ENCODE peak calls at places on chromosomes 6 and 20, in four cellular contexts. T, K, Q and R are unnamed samples.

GRCh38 chr6:132179955-132180354 is 221.3 kb downstream of the MOXD1 start:
- DNase-seq in T (no peak), K (no peak), Q (no peak), R (no peak)

GRCh38 chr6:52164319-52165094 is 21.7 kb upstream of the IL17A start:
- DNase-seq in K (no peak), Q (no peak), T (no peak), R (no peak)

GRCh38 chr6:1624071-1624847 is 14.5 kb downstream of the FOXC1 start:
- DNase-seq in T (peak), Q (no peak), K (no peak), R (peak)

GRCh38 chr6:16316741-16317251 is 78.4 kb downstream of the GMPR start:
- DNase-seq in T (peak), Q (no peak), K (no peak), R (no peak)

GRCh38 chr6:7532232-7532631 is 9.2 kb upstream of the DSP start:
- DNase-seq in K (peak), Q (no peak), T (no peak), R (no peak)

GRCh38 chr6:20952605-20953004 is 418.3 kb downstream of the CDKAL1 start:
- DNase-seq in K (no peak), T (peak), Q (no peak), R (no peak)

GRCh38 chr20:63273180-63273579 is 567 bp downstream of the ARFGAP1 start:
- DNase-seq in Q (no peak), T (peak), K (no peak), R (no peak)

GRCh38 chr20:1375515-1375914 is 17.3 kb downstream of the FKBP1A start:
- DNase-seq in K (no peak), T (peak), Q (no peak), R (no peak)

GRCh38 chr6:147651249-147652063 is 143.0 kb downstream of the SAMD5 start:
- DNase-seq in K (no peak), Q (peak), T (peak), R (no peak)

GRCh38 chr20:2599265-2600060 is 53.0 kb upstream of the NOP56 start:
- DNase-seq in Q (no peak), K (no peak), T (no peak), R (no peak)

GRCh38 chr20:15515706-15516105 is 1057.5 kb downstream of the KIF16B start:
- DNase-seq in K (no peak), Q (no peak), T (no peak), R (no peak)

GRCh38 chr6:18110160-18110559 is 12.3 kb downstream of the NHLRC1 start:
- DNase-seq in Q (no peak), K (no peak), T (no peak), R (no peak)

GRCh38 chr20:50331469-50332251 is 141.0 kb downstream of the CEBPB start:
- DNase-seq in K (no peak), T (no peak), Q (no peak), R (no peak)

GRCh38 chr6:10391299-10391630 is 23.6 kb downstream of the TFAP2A start:
- DNase-seq in Q (no peak), T (no peak), K (no peak), R (no peak)

GRCh38 chr6:111566873-111567517 is 38.7 kb downstream of the TRAF3IP2 start:
- DNase-seq in Q (no peak), T (peak), K (no peak), R (peak)

GRCh38 chr6:153800580-153800979 is 238.5 kb upstream of the OPRM1 start:
- DNase-seq in T (no peak), K (no peak), Q (no peak), R (no peak)

GRCh38 chr6:98832282-98833100 is 1.9 kb upstream of the POU3F2 start:
- DNase-seq in T (no peak), K (no peak), Q (no peak), R (no peak)

GRCh38 chr20:11090751-11091150 is 417.0 kb upstream of the JAG1 start:
- DNase-seq in T (no peak), Q (no peak), K (no peak), R (no peak)

GRCh38 chr20:49384437-49385434 is 97.7 kb downstream of the KCNB1 start:
- DNase-seq in K (no peak), Q (peak), T (peak), R (peak)

GRCh38 chr6:33091957-33092356 is 16.2 kb downstream of the HLA-DPB1 start:
- DNase-seq in Q (peak), T (no peak), K (no peak), R (peak)

GRCh38 chr6:7262037-7262461 is 51.0 kb downstream of the SSR1 start:
- DNase-seq in Q (no peak), K (no peak), T (no peak), R (peak)

GRCh38 chr6:100463685-100464161 is 998 bp downstream of the SIM1 start:
- DNase-seq in K (no peak), T (peak), Q (no peak), R (no peak)

GRCh38 chr6:89862281-89862680 is 32.0 kb upstream of the GJA10 start:
- DNase-seq in T (no peak), Q (no peak), K (no peak), R (no peak)

GRCh38 chr20:43840382-43841070 is 74.1 kb upstream of the TOX2 start:
- DNase-seq in K (no peak), T (no peak), Q (no peak), R (no peak)

GRCh38 chr6:69866351-69867074 is at the start of gene COL19A1:
- DNase-seq in T (peak), K (no peak), Q (peak), R (peak)

GRCh38 chr20:25195014-25195961 is at the start of gene ENTPD6:
- DNase-seq in Q (peak), T (peak), K (peak), R (peak)
- TF ChIP-seq CTCF in Q (peak), T (no peak), K (peak), R (no peak)

GRCh38 chr20:47992021-47992467 is 206.8 kb upstream of the SULF2 start:
- DNase-seq in K (peak), Q (no peak), T (no peak), R (no peak)

GRCh38 chr20:47990507-47991132 is 205.3 kb upstream of the SULF2 start:
- DNase-seq in Q (no peak), K (no peak), T (no peak), R (no peak)

GRCh38 chr20:47995661-47996060 is 210.4 kb upstream of the SULF2 start:
- DNase-seq in Q (no peak), T (no peak), K (no peak), R (no peak)

GRCh38 chr20:47993817-47994216 is 208.5 kb upstream of the SULF2 start:
- DNase-seq in T (no peak), K (no peak), Q (no peak), R (no peak)

DNA sequence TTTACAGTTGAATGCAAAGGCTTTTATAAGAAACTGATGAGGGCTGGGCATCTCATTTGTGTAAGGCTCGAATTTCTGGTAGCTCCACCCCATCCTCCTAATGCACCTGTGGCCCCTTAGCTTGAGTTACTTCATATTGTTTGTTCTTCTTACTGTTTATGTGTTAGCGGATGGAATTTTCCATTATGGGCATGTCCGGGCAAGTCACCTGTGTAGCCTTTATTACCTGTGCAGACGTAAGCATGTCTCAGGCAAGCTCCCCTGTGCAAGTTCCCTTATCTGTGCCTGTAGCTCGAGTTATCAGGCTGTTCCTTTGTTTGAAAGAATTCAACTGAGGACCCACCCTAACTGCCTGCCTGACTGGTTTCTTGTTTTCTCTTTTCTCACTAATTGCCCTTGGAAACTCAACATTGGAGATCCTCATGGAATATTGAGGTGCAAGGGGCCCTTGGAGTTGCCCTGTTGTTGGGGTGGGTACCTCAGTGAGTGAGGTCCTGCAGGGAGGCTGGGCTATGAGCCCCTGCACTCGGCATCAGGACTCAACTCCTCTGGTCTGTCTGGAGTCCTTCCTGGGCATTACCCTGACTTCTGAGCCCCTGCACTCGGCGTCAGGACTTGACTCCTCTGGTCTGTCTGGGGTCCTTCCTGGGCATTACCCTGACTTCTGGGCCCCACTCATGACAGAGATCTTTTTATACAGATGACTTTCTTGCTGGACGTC is 207.9 kb upstream of the SULF2 start:
- DNase-seq in T (no peak), K (no peak), Q (no peak), R (no peak)
- H3K27ac ChIP-seq in T (no peak), K (no peak), Q (no peak), R (no peak)

GRCh38 chr6:114569643-114570042 is 226.8 kb upstream of the HS3ST5 start:
- DNase-seq in Q (no peak), T (no peak), K (no peak), R (no peak)
- TF ChIP-seq CTCF in Q (no peak), T (no peak), K (no peak), R (no peak)

GRCh38 chr6:151765444-151765886 is 42.0 kb upstream of the ESR1 start:
- DNase-seq in K (peak), Q (no peak), T (peak), R (no peak)

GRCh38 chr6:151760486-151760885 is 47.0 kb upstream of the ESR1 start:
- DNase-seq in T (no peak), Q (no peak), K (no peak), R (no peak)

GRCh38 chr6:151763303-151763702 is 44.2 kb upstream of the ESR1 start:
- DNase-seq in K (no peak), T (no peak), Q (no peak), R (no peak)

GRCh38 chr6:151762817-151763216 is 44.7 kb upstream of the ESR1 start:
- DNase-seq in Q (no peak), T (no peak), K (no peak), R (no peak)

DNA sequence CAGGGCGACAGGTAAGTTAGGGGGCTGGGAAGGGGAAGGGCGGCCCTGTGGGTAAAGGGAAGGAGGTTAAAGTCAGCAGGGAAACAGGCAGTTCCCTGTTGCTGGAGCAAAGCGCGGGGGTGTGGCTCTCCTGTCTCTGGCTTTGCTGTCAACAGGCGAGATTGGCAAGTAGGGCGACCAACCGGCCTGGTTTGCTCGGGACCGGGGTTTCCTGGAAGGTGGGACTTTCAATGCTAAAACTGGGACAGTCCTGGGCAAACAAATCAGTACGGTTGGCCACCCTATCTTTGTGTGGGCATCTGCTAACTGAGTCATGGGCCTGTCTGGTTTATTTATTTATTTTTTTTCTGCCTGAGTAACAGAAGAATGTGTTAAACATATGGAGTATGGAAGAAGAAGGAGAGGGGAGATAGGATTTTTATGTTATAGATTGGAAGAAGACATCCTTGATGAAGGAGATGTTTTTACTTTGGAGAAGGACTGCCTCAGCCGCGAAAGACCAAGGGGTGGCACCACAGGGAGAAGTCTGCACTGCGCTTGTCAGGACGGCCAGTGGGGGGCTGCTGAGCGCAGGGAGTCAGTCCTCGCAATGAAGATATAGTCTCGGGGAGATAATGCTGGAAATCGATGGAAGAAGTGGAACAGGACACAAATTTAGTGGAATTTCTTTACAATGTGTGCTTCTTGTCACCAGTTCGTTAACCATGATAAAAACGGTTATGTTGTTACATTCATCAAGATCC is 43.4 kb upstream of the ESR1 start:
- DNase-seq in K (peak), Q (peak), T (peak), R (peak)
- H3K27ac ChIP-seq in K (peak), Q (no peak), T (peak), R (peak)

GRCh38 chr6:127732927-127733326 is 156.0 kb downstream of the C6orf58 start:
- DNase-seq in T (no peak), K (no peak), Q (no peak), R (no peak)

GRCh38 chr6:127737768-127738167 is 160.8 kb downstream of the C6orf58 start:
- DNase-seq in T (no peak), K (no peak), Q (no peak), R (no peak)

GRCh38 chr6:127738423-127738822 is 161.4 kb downstream of the C6orf58 start:
- DNase-seq in T (no peak), K (no peak), Q (no peak), R (no peak)

GRCh38 chr6:127737009-127737486 is 160.1 kb downstream of the C6orf58 start:
- DNase-seq in T (peak), K (peak), Q (no peak), R (peak)
- TF ChIP-seq CTCF in T (peak), K (peak), Q (peak), R (peak)

DNA sequence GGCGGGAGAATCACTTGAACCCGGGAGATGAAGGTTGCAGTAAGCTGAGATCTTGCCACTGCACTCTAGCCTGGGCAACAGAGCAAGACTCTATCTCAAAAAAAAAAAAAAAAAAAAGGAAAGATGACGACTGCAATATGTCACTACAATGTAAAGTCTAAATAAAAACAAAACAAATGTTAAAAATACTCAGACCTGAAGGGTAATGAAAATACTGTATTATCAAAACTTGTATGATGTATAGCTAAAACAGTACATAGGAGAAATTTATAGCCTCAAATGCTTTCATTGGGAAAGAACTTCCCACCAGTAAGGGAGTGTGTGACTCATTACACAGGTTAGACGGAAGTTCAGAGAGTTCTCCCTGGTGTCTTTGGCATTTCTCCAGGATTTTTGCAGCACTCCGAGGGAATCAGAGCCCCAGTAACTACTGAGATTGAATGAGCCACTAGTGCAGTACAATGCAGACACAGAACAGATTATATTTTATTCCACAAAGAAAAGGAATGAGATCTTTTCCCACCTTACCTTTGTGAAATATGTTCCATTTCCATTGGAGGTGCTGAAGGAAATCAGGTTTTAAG is 12.5 kb upstream of the RALGAPB start:
- DNase-seq in Q (no peak), K (peak), T (peak), R (no peak)
- H3K27ac ChIP-seq in Q (no peak), K (no peak), T (peak), R (peak)

DNA sequence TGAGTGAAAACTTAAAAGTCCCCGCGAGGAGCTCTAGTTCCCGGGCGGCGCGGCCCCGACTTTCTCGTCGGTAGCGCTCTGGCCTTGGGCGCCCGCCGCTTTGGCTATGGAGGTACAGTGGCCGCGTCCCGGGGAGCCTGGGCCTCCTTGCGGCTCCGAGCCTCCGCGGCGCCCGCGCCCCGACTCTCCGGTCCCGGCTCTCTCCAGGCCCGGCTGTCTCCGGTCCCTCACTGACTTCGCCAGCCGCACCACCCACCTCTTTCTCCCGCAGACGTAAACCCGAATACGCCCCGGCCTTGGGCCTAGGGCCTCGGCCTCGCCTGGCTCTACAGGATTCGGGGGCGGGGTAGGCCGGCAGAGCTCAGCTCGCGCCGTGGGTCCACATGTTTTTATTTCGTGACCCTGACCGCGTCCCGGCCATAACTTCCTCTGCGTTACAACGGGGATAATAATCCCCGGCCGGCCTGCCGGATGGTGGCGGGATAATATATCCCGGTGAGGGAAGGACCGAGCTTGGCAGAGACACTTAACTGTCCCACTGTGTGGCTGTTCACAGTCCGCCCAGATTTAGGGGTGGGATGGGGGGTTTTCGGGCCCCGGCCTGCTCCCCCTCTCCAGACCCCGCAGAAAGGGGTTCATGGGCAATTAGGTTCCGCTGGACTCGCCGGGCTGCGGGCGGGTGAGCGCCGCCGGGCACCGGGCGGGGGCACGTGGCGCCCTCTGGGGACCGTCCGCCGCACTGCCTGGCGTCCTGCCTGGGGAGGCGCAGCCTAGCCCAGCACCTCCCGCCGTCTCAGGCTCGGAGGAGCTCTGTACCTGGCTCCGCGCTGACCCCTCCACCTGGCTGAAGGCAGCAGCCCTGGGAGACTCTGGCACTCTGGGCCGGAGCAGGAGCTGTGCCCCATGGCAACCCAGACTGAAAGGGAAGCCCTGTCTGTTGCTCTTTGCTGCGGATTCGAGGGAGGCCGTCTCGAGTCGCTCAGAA is 10.1 kb upstream of the TBX18 start:
- DNase-seq in T (peak), K (no peak), Q (peak), R (no peak)
- TF ChIP-seq CTCF in T (peak), K (no peak), Q (peak), R (peak)

DNA sequence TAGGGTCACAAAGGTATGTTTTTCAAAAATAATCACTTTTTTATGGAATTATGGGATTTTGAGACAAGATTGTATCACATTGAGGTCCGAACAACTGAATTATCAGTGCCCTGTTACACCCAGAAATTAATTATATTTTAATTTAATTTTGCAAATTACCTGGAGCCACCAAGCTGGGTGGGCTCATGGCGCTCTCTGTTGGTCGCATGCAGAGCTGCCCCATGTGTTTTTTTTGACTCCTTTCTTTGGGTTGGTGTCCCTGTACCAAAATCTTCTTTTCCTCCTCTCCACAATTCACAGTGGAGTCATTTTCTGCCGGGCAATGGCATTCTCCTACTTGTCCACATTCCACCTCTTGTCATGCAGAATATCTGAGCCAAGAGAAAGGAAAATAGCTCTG is 38.9 kb upstream of the FRMD1 start:
- DNase-seq in T (no peak), K (no peak), Q (no peak), R (no peak)
- H3K27ac ChIP-seq in T (no peak), K (no peak), Q (no peak), R (no peak)